ENCODE peak calls at places on chromosomes 16 and 17, in four cellular contexts. E is cardiac fibroblast, N is substantia nigra, R is NCI-H774. U is an unnamed sample.

GRCh38 chr16:19463468-19464315 is 46.0 kb downstream of the TMC5 start:
- DNase-seq in N (no peak), R (peak), E (no peak), U (no peak)

GRCh38 chr16:53744449-53744848 is 40.5 kb downstream of the FTO start:
- DNase-seq in N (no peak), R (no peak), E (no peak), U (no peak)

GRCh38 chr16:19284207-19284606 is 1.3 kb upstream of the CLEC19A start:
- DNase-seq in N (no peak), R (peak), E (no peak), U (peak)

GRCh38 chr16:68499011-68499410 is 40.1 kb upstream of the ZFP90 start:
- DNase-seq in N (no peak), E (no peak), R (no peak), U (no peak)

GRCh38 chr17:42009170-42009569 is 8.1 kb downstream of the DNAJC7 start:
- DNase-seq in N (peak), R (no peak), E (no peak), U (no peak)

GRCh38 chr17:69427486-69428197 is 13.1 kb downstream of the MAP2K6 start:
- DNase-seq in R (no peak), N (no peak), E (no peak), U (no peak)

GRCh38 chr16:2768403-2769089 is 8.5 kb downstream of the ELOB start:
- DNase-seq in N (no peak), R (no peak), E (peak), U (no peak)

GRCh38 chr16:69501956-69502457 is 63.8 kb upstream of the NFAT5 start:
- DNase-seq in E (no peak), R (no peak), N (no peak), U (no peak)

GRCh38 chr17:62790554-62790953 is 17.6 kb downstream of the MARCHF10 start:
- DNase-seq in N (no peak), R (no peak), E (peak), U (peak)

GRCh38 chr16:17658881-17659280 is 188.1 kb upstream of the XYLT1 start:
- DNase-seq in N (no peak), E (no peak), R (no peak), U (no peak)

GRCh38 chr16:46895399-46896313 is 11.5 kb downstream of the GPT2 start:
- DNase-seq in R (no peak), E (no peak), N (no peak), U (no peak)

GRCh38 chr16:22375117-22375962 is 921 bp upstream of the CDR2 start:
- DNase-seq in E (no peak), R (no peak), N (no peak), U (no peak)

GRCh38 chr17:19415311-19415710 is 4.3 kb downstream of the RNF112 start:
- DNase-seq in N (no peak), E (no peak), R (no peak), U (no peak)

GRCh38 chr16:20851601-20852000 is 45.3 kb downstream of the REXO5 start:
- DNase-seq in N (no peak), E (peak), R (no peak), U (peak)

U was measured in astrocyte of the spinal cord.